ENCODE peak calls at places on chromosomes 4 and X, in five cellular contexts. L is cardiac fibroblast, A is vagina, Q is H1, I is NCI-H1417. F is an unnamed sample.

GRCh38 chr4:108060686-108061321 is 71.1 kb downstream of the HADH start:
- DNase-seq in Q (no peak), I (no peak), A (no peak), L (no peak), F (no peak)

GRCh38 chr4:140116442-140117104 is 37.4 kb downstream of the MAML3 start:
- DNase-seq in L (no peak), I (no peak), Q (no peak), A (no peak), F (no peak)

GRCh38 chr4:102554482-102554881 is 53.3 kb downstream of the NFKB1 start:
- DNase-seq in I (no peak), A (no peak), L (peak), Q (no peak), F (no peak)

GRCh38 chr4:188722911-188723310 is 583.7 kb downstream of the TRIML1 start:
- DNase-seq in Q (no peak), A (no peak), L (no peak), I (no peak), F (no peak)

GRCh38 chrX:124018031-124018430 is 56.5 kb downstream of the STAG2 start:
- DNase-seq in L (peak), Q (no peak), A (no peak), I (no peak), F (no peak)

GRCh38 chr4:136748777-136749176 is 783.5 kb downstream of the PCDH18 start:
- DNase-seq in I (no peak), L (no peak), A (no peak), Q (no peak), F (no peak)

GRCh38 chrX:69616520-69617203 is 749 bp downstream of the EDA start:
- DNase-seq in I (no peak), L (peak), Q (no peak), A (no peak), F (no peak)

GRCh38 chr4:112889619-112890294 is 159.7 kb upstream of the ANK2 start:
- DNase-seq in I (no peak), A (no peak), Q (no peak), L (peak), F (no peak)

GRCh38 chr4:82688091-82688815 is 110.3 kb downstream of the SCD5 start:
- DNase-seq in I (no peak), A (no peak), Q (no peak), L (peak), F (no peak)

GRCh38 chrX:20378291-20378920 is 111.7 kb upstream of the RPS6KA3 start:
- DNase-seq in I (no peak), L (peak), A (no peak), Q (no peak), F (no peak)

GRCh38 chr4:81757706-81758105 is 286.0 kb upstream of the RASGEF1B start:
- DNase-seq in L (peak), Q (no peak), A (no peak), I (peak), F (peak)

GRCh38 chr4:6942238-6942800 is 32.7 kb downstream of the TBC1D14 start:
- DNase-seq in Q (no peak), I (no peak), A (no peak), L (peak), F (no peak)

GRCh38 chrX:24767557-24767956 is 73.8 kb downstream of the POLA1 start:
- DNase-seq in Q (no peak), L (no peak), I (no peak), A (no peak), F (no peak)

GRCh38 chr4:95181446-95182306 is 367.1 kb downstream of the UNC5C start:
- DNase-seq in A (peak), I (no peak), Q (peak), L (peak), F (peak)

GRCh38 chr4:184831153-184831552 is 5.4 kb upstream of the ACSL1 start:
- DNase-seq in A (no peak), I (no peak), L (no peak), Q (no peak), F (no peak)

GRCh38 chrX:18886005-18886343 is 97.9 kb downstream of the PHKA2 start:
- DNase-seq in I (no peak), L (no peak), A (no peak), Q (no peak), F (no peak)

GRCh38 chr4:106095408-106095807 is 200.1 kb downstream of the NPNT start:
- DNase-seq in L (peak), A (no peak), I (no peak), Q (no peak), F (no peak)

GRCh38 chrX:153984351-153985178 is 12.0 kb downstream of the TMEM187 start:
- DNase-seq in I (no peak), L (no peak), A (no peak), Q (no peak), F (no peak)

GRCh38 chrX:40171513-40172168 is 73.9 kb upstream of the BCOR start:
- DNase-seq in Q (peak), L (no peak), A (no peak), I (no peak), F (peak)

GRCh38 chr4:189507060-189507459 is 433.6 kb upstream of the FRG1 start:
- DNase-seq in A (no peak), I (no peak), L (no peak), Q (no peak), F (no peak)

GRCh38 chr4:131054489-131055019 is 1958.6 kb downstream of the C4orf33 start:
- DNase-seq in I (no peak), A (no peak), L (no peak), Q (peak), F (no peak)

GRCh38 chrX:21845096-21845495 is 5.7 kb downstream of the MBTPS2 start:
- DNase-seq in A (no peak), I (no peak), Q (no peak), L (no peak), F (no peak)

GRCh38 chr4:47741200-47741599 is 96.7 kb downstream of the CORIN start:
- DNase-seq in L (peak), Q (no peak), I (no peak), A (no peak), F (no peak)

GRCh38 chr4:16082424-16083216 is 1.2 kb downstream of the PROM1 start:
- DNase-seq in Q (peak), A (no peak), L (no peak), I (peak), F (peak)

GRCh38 chr4:169649545-169650226 is 29.3 kb downstream of the CLCN3 start:
- DNase-seq in Q (no peak), I (no peak), L (peak), A (no peak), F (no peak)

GRCh38 chr4:3392319-3392718 is 49.4 kb upstream of the HGFAC start:
- DNase-seq in I (no peak), A (no peak), Q (no peak), L (no peak), F (no peak)

GRCh38 chr4:83281326-83281725 is 3.3 kb downstream of the COQ2 start:
- DNase-seq in I (no peak), L (no peak), A (no peak), Q (no peak), F (no peak)

GRCh38 chr4:89788243-89789072 is 48.5 kb downstream of the SNCA start:
- DNase-seq in Q (no peak), I (no peak), L (peak), A (no peak), F (no peak)

GRCh38 chr4:126687655-126688358 is 945.0 kb upstream of the INTU start:
- DNase-seq in A (no peak), I (no peak), Q (no peak), L (no peak), F (no peak)

GRCh38 chr4:52173470-52174055 is 122.5 kb downstream of the SPATA18 start:
- DNase-seq in A (no peak), L (peak), I (no peak), Q (no peak), F (no peak)

GRCh38 chr4:156242390-156242789 is 288.7 kb upstream of the CTSO start:
- DNase-seq in I (no peak), Q (no peak), L (peak), A (no peak), F (no peak)

GRCh38 chrX:87517571-87518141 is at the start of gene KLHL4:
- DNase-seq in I (no peak), A (no peak), L (peak), Q (peak), F (no peak)

GRCh38 chr4:6087669-6088068 is 69.4 kb upstream of the C4orf50 start:
- DNase-seq in I (peak), L (peak), Q (peak), A (no peak), F (peak)

GRCh38 chrX:70012756-70013155 is 37.0 kb downstream of the AWAT2 start:
- DNase-seq in I (no peak), Q (no peak), A (no peak), L (no peak), F (no peak)

GRCh38 chr4:87103691-87104187 is 116.7 kb downstream of the KLHL8 start:
- DNase-seq in L (peak), Q (no peak), I (no peak), A (no peak), F (no peak)

F was measured in COR-L47.